ENCODE peak calls at places on chromosomes 16 and 17, in six cellular contexts. S is right cardiac atrium, J is head of caudate nucleus, E is HCT116, O is iris pigment epithelial cell, Q is progenitor cell of endocrine pancreas. A is an unnamed sample.

GRCh38 chr16:4944333-4945281 is 7.7 kb upstream of the PPL start:
- DNase-seq in Q (peak; percentile 53), J (no peak), S (peak; percentile 92), E (peak; percentile 84), O (peak; percentile 94), A (peak; percentile 95)

GRCh38 chr16:85484337-85485295 is 128.5 kb upstream of the GSE1 start:
- DNase-seq in Q (no peak), E (no peak), S (no peak), O (no peak), J (no peak), A (no peak)

GRCh38 chr17:8287651-8288335 is 677 bp upstream of the RANGRF start:
- DNase-seq in Q (no peak), S (no peak), E (no peak), J (no peak), O (no peak), A (no peak)

GRCh38 chr17:79423811-79424465 is 186.9 kb downstream of the RBFOX3 start:
- DNase-seq in Q (no peak), O (no peak), S (no peak), J (no peak), E (no peak), A (no peak)

GRCh38 chr17:37312137-37312923 is 63.5 kb upstream of the C17orf78 start:
- DNase-seq in Q (no peak), E (no peak), S (no peak), O (no peak), J (no peak), A (no peak)

GRCh38 chr17:82664701-82665182 is 16.5 kb upstream of the WDR45B start:
- DNase-seq in E (no peak), S (no peak), Q (no peak), J (peak; percentile 60), O (no peak), A (no peak)

GRCh38 chr16:73058221-73058615 is 10.3 kb upstream of the ZFHX3 start:
- DNase-seq in J (no peak), Q (peak; percentile 25), O (peak; percentile 43), E (no peak), S (peak; percentile 82), A (no peak)

GRCh38 chr17:78034429-78035091 is 76.1 kb downstream of the TNRC6C start:
- DNase-seq in J (no peak), Q (no peak), O (peak; percentile 51), S (no peak), E (peak; percentile 56), A (peak; percentile 71)

GRCh38 chr17:31424944-31425582 is 33.6 kb downstream of the RAB11FIP4 start:
- DNase-seq in E (no peak), J (no peak), O (peak; percentile 9), S (no peak), Q (no peak), A (no peak)

GRCh38 chr17:17075037-17075755 is 32.9 kb downstream of the MPRIP start:
- DNase-seq in O (peak; percentile 94), S (peak; percentile 70), E (no peak), Q (no peak), J (no peak), A (no peak)

GRCh38 chr17:75315541-75316243 is 26.5 kb upstream of the SLC25A19 start:
- DNase-seq in O (peak; percentile 27), Q (no peak), E (no peak), S (no peak), J (no peak), A (no peak)

GRCh38 chr17:1762233-1762905 is 509 bp downstream of the SERPINF1 start:
- DNase-seq in J (no peak), E (no peak), Q (no peak), O (peak; percentile 53), S (peak; percentile 86), A (no peak)

GRCh38 chr16:15538484-15538883 is 104.1 kb downstream of the BMERB1 start:
- DNase-seq in Q (no peak), O (no peak), J (no peak), S (no peak), E (no peak), A (no peak)

GRCh38 chr17:31052187-31052889 is 42.4 kb upstream of the NF1 start:
- DNase-seq in S (peak; percentile 86), J (no peak), E (peak; percentile 42), Q (no peak), O (peak; percentile 98), A (peak; percentile 88)

GRCh38 chr17:45428050-45428953 is 4.4 kb downstream of the ARHGAP27 start:
- DNase-seq in S (peak; percentile 90), Q (peak; percentile 81), O (peak; percentile 57), E (peak; percentile 57), J (peak; percentile 81), A (peak; percentile 43)

GRCh38 chr17:71202449-71202848 is 918.4 kb upstream of the SOX9 start:
- DNase-seq in E (no peak), J (no peak), O (peak; percentile 16), Q (no peak), S (no peak), A (no peak)

GRCh38 chr16:74213372-74213771 is 83.2 kb upstream of the PSMD7 start:
- DNase-seq in S (no peak), Q (no peak), J (no peak), E (no peak), O (no peak), A (no peak)

GRCh38 chr17:28366605-28367004 is 1.6 kb upstream of the SEBOX start:
- DNase-seq in O (no peak), J (no peak), Q (no peak), E (no peak), S (no peak), A (no peak)

GRCh38 chr17:59001158-59001814 is 105.4 kb downstream of the TRIM37 start:
- DNase-seq in O (peak; percentile 75), J (no peak), S (peak; percentile 63), Q (no peak), E (no peak), A (peak; percentile 83)

GRCh38 chr16:2499454-2499853 is 14.3 kb upstream of the ATP6V0C start:
- DNase-seq in O (no peak), S (no peak), J (no peak), E (no peak), Q (no peak), A (no peak)

GRCh38 chr16:3902731-3903130 is 22.2 kb upstream of the CREBBP start:
- DNase-seq in Q (no peak), O (peak; percentile 12), J (no peak), E (no peak), S (no peak), A (no peak)

GRCh38 chr17:49994085-49995054 is 654 bp downstream of the DLX3 start:
- DNase-seq in S (peak; percentile 53), J (no peak), E (no peak), Q (no peak), O (no peak), A (no peak)

GRCh38 chr17:80969030-80969673 is 22.5 kb upstream of the CHMP6 start:
- DNase-seq in O (no peak), E (no peak), J (no peak), Q (no peak), S (no peak), A (no peak)

GRCh38 chr17:71628306-71628705 is 492.5 kb upstream of the SOX9 start:
- DNase-seq in Q (no peak), J (no peak), O (no peak), S (no peak), E (no peak), A (no peak)

GRCh38 chr17:43578699-43579569 is 32.8 kb upstream of the ETV4 start:
- DNase-seq in S (peak; percentile 58), E (no peak), O (peak; percentile 39), Q (peak; percentile 45), J (no peak), A (peak; percentile 78)

GRCh38 chr17:79006001-79006400 is 3.6 kb downstream of the CANT1 start:
- DNase-seq in E (no peak), S (peak; percentile 61), Q (no peak), J (no peak), O (no peak), A (no peak)

GRCh38 chr17:77942111-77942988 is 16.2 kb upstream of the TNRC6C start:
- DNase-seq in S (peak; percentile 79), O (no peak), E (no peak), J (peak; percentile 72), Q (no peak), A (no peak)

GRCh38 chr17:42904110-42904469 is 3.5 kb downstream of the G6PC1 start:
- DNase-seq in J (no peak), Q (no peak), S (no peak), E (no peak), O (no peak), A (no peak)

GRCh38 chr17:66923881-66924280 is 40.6 kb upstream of the CACNG4 start:
- DNase-seq in Q (no peak), J (no peak), E (no peak), O (no peak), S (no peak), A (no peak)

GRCh38 chr16:57801098-57801855 is 1.0 kb downstream of the KIFC3 start:
- DNase-seq in E (no peak), S (peak; percentile 51), O (peak; percentile 84), J (no peak), Q (no peak), A (peak; percentile 75)

GRCh38 chr17:68909066-68909465 is 46.1 kb downstream of the ABCA8 start:
- DNase-seq in J (no peak), S (peak; percentile 59), Q (no peak), E (peak; percentile 80), O (peak; percentile 97), A (peak; percentile 98)

GRCh38 chr17:55677449-55677848 is 45.2 kb downstream of the TMEM100 start:
- DNase-seq in O (no peak), S (no peak), J (no peak), E (no peak), Q (no peak), A (no peak)